ENCODE peak calls at places on chromosomes 1 and 21, in seven cellular contexts. One of them, this sample, is unnamed.

GRCh38 chr21:28018741-28019669 is 973.7 kb downstream of the LTN1 start:
- DNase-seq in H9: peak
- DNase-seq in uterus: no peak
- DNase-seq in progenitor cell of endocrine pancreas: no peak
- DNase-seq in RWPE2: no peak
- DNase-seq in cardiac muscle cell: peak
- DNase-seq in transverse colon: no peak
- DNase-seq in this sample: no peak

GRCh38 chr1:158019177-158019868 is 25.9 kb downstream of the KIRREL1 start:
- DNase-seq in H9: peak
- DNase-seq in uterus: peak
- DNase-seq in progenitor cell of endocrine pancreas: no peak
- DNase-seq in RWPE2: peak
- DNase-seq in cardiac muscle cell: peak
- DNase-seq in transverse colon: peak
- DNase-seq in this sample: no peak

GRCh38 chr1:225897595-225898514 is 8.9 kb upstream of the LEFTY1 start:
- DNase-seq in H9: no peak
- DNase-seq in uterus: no peak
- DNase-seq in progenitor cell of endocrine pancreas: no peak
- DNase-seq in RWPE2: no peak
- DNase-seq in cardiac muscle cell: no peak
- DNase-seq in transverse colon: peak
- DNase-seq in this sample: no peak

GRCh38 chr1:10388387-10388715 is 10.5 kb upstream of the PGD start:
- DNase-seq in H9: no peak
- DNase-seq in uterus: no peak
- DNase-seq in progenitor cell of endocrine pancreas: no peak
- DNase-seq in RWPE2: no peak
- DNase-seq in cardiac muscle cell: no peak
- DNase-seq in transverse colon: no peak
- DNase-seq in this sample: no peak

GRCh38 chr21:26194326-26194725 is 23.8 kb upstream of the APP start:
- DNase-seq in H9: no peak
- DNase-seq in uterus: no peak
- DNase-seq in progenitor cell of endocrine pancreas: no peak
- DNase-seq in RWPE2: no peak
- DNase-seq in cardiac muscle cell: no peak
- DNase-seq in transverse colon: no peak
- DNase-seq in this sample: no peak

GRCh38 chr1:160488347-160489058 is 34.6 kb downstream of the SLAMF6 start:
- DNase-seq in H9: no peak
- DNase-seq in uterus: no peak
- DNase-seq in progenitor cell of endocrine pancreas: no peak
- DNase-seq in RWPE2: no peak
- DNase-seq in cardiac muscle cell: no peak
- DNase-seq in transverse colon: no peak
- DNase-seq in this sample: no peak

GRCh38 chr21:45302082-45303061 is 14.7 kb upstream of the POFUT2 start:
- DNase-seq in H9: no peak
- DNase-seq in uterus: peak
- DNase-seq in progenitor cell of endocrine pancreas: no peak
- DNase-seq in RWPE2: peak
- DNase-seq in cardiac muscle cell: peak
- DNase-seq in transverse colon: peak
- DNase-seq in this sample: peak

GRCh38 chr1:116760487-116760886 is 6.3 kb downstream of the CD2 start:
- DNase-seq in H9: no peak
- DNase-seq in uterus: no peak
- DNase-seq in progenitor cell of endocrine pancreas: no peak
- DNase-seq in RWPE2: no peak
- DNase-seq in cardiac muscle cell: no peak
- DNase-seq in transverse colon: no peak
- DNase-seq in this sample: no peak

GRCh38 chr1:116871772-116872146 is 38.0 kb upstream of the PTGFRN start:
- DNase-seq in H9: no peak
- DNase-seq in uterus: no peak
- DNase-seq in progenitor cell of endocrine pancreas: no peak
- DNase-seq in RWPE2: no peak
- DNase-seq in cardiac muscle cell: peak
- DNase-seq in transverse colon: no peak
- DNase-seq in this sample: no peak

GRCh38 chr1:211247921-211248320 is 11.2 kb upstream of the RCOR3 start:
- DNase-seq in H9: no peak
- DNase-seq in uterus: no peak
- DNase-seq in progenitor cell of endocrine pancreas: no peak
- DNase-seq in RWPE2: no peak
- DNase-seq in cardiac muscle cell: peak
- DNase-seq in transverse colon: no peak
- DNase-seq in this sample: no peak

DNA sequence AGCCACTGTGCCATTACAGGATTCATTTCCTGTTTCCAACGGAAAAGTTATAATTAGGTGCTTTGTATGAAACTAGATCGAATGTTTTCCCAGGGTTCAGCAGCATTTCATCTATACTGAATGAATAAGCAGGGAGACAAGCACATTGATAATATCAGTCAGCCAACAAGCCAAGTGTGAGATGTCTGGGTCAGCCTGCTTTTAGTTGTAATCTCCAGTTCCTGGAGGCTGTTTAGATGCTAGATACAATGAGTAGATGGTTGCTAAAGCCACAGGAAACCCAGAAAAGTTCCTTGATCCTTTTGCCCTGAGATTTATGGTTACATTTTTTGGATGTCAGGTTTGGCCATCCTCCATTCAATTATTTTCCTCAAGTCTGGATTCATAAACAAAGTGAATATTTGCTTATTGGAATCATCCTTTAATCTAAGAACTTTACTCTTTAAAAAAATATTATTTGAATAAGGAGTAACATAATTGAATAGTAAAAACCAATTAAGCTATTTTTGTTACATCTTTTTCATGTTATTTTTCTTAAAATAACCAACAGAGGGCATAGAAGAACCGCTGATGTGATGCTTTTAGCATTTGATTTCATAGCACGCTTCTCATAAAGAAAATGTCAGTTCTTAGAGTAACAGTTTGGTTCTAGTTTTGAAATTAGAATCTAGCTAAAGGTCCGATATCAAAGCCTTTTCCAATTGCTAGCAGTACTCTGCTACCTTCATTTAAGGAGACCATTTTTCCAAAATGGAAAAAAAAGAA is 76.6 kb downstream of the HSPA13 start:
- DNase-seq in H9: no peak
- DNase-seq in uterus: no peak
- DNase-seq in progenitor cell of endocrine pancreas: no peak
- DNase-seq in RWPE2: no peak
- DNase-seq in cardiac muscle cell: peak
- DNase-seq in transverse colon: no peak
- DNase-seq in this sample: no peak
- TF ChIP-seq CTCF in H9: peak
- TF ChIP-seq CTCF in uterus: peak
- TF ChIP-seq CTCF in progenitor cell of endocrine pancreas: no peak
- TF ChIP-seq CTCF in RWPE2: peak
- TF ChIP-seq CTCF in cardiac muscle cell: peak
- TF ChIP-seq CTCF in transverse colon: no peak
- TF ChIP-seq CTCF in this sample: no peak

GRCh38 chr1:210237981-210238380 is 5.4 kb downstream of the SERTAD4 start:
- DNase-seq in H9: no peak
- DNase-seq in uterus: no peak
- DNase-seq in progenitor cell of endocrine pancreas: no peak
- DNase-seq in RWPE2: no peak
- DNase-seq in cardiac muscle cell: no peak
- DNase-seq in transverse colon: no peak
- DNase-seq in this sample: no peak

GRCh38 chr1:210241121-210241520 is 8.5 kb downstream of the SERTAD4 start:
- DNase-seq in H9: no peak
- DNase-seq in uterus: no peak
- DNase-seq in progenitor cell of endocrine pancreas: no peak
- DNase-seq in RWPE2: no peak
- DNase-seq in cardiac muscle cell: no peak
- DNase-seq in transverse colon: no peak
- DNase-seq in this sample: no peak

GRCh38 chr1:210237514-210237913 is 4.9 kb downstream of the SERTAD4 start:
- DNase-seq in H9: no peak
- DNase-seq in uterus: no peak
- DNase-seq in progenitor cell of endocrine pancreas: no peak
- DNase-seq in RWPE2: no peak
- DNase-seq in cardiac muscle cell: peak
- DNase-seq in transverse colon: no peak
- DNase-seq in this sample: no peak

GRCh38 chr1:210236840-210237409 is 4.3 kb downstream of the SERTAD4 start:
- DNase-seq in H9: no peak
- DNase-seq in uterus: peak
- DNase-seq in progenitor cell of endocrine pancreas: no peak
- DNase-seq in RWPE2: no peak
- DNase-seq in cardiac muscle cell: peak
- DNase-seq in transverse colon: peak
- DNase-seq in this sample: no peak

DNA sequence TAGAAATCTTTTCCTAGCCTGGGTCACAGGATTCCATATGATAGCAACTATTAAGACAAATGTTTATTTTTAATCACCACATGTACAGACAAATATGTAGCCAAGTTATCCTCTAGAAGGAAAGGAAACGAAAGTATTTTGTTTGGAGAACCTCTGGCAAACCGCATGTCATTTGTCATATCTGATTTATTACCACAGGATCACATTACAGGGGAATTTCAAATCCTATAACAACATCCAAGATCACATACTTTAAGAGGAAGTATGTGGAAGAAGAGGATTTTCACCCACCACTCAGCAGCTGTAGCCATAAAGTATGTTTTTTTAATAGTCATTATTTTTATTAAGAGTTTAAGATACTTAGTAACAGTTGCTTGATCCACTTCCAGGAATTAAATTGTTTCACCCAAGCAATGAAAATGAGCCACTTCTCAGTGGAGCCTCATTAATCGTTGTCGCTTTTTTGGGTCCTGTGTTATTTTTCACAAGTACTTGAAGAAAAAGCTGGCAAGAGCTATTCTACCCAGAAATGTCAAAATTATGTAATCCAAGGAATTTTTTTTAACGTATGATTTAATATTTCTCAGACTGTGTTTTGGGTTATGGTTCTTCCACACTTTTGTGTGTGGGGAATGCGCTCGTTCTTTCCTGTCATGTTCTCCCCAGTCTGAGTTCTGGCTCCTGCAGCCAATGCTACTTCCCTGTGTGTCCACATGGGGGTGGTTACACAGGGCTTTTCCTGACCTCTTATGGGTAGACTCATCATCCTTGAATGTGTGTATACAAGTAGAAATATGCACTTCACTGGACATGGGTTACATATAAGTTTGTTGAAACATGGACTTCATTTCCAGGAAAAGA is 6.9 kb downstream of the SERTAD4 start:
- DNase-seq in H9: no peak
- DNase-seq in uterus: peak
- DNase-seq in progenitor cell of endocrine pancreas: no peak
- DNase-seq in RWPE2: no peak
- DNase-seq in cardiac muscle cell: peak
- DNase-seq in transverse colon: no peak
- DNase-seq in this sample: no peak
- TF ChIP-seq CTCF in H9: peak
- TF ChIP-seq CTCF in uterus: peak
- TF ChIP-seq CTCF in progenitor cell of endocrine pancreas: peak
- TF ChIP-seq CTCF in RWPE2: peak
- TF ChIP-seq CTCF in cardiac muscle cell: peak
- TF ChIP-seq CTCF in transverse colon: peak
- TF ChIP-seq CTCF in this sample: no peak

GRCh38 chr1:24847995-24848857 is 81.8 kb downstream of the RUNX3 start:
- DNase-seq in H9: peak
- DNase-seq in uterus: peak
- DNase-seq in progenitor cell of endocrine pancreas: peak
- DNase-seq in RWPE2: peak
- DNase-seq in cardiac muscle cell: peak
- DNase-seq in transverse colon: peak
- DNase-seq in this sample: peak

GRCh38 chr1:24850353-24850905 is 79.6 kb downstream of the RUNX3 start:
- DNase-seq in H9: no peak
- DNase-seq in uterus: no peak
- DNase-seq in progenitor cell of endocrine pancreas: no peak
- DNase-seq in RWPE2: no peak
- DNase-seq in cardiac muscle cell: peak
- DNase-seq in transverse colon: no peak
- DNase-seq in this sample: no peak

GRCh38 chr1:24853656-24854055 is 76.4 kb downstream of the RUNX3 start:
- DNase-seq in H9: no peak
- DNase-seq in uterus: no peak
- DNase-seq in progenitor cell of endocrine pancreas: no peak
- DNase-seq in RWPE2: no peak
- DNase-seq in cardiac muscle cell: no peak
- DNase-seq in transverse colon: no peak
- DNase-seq in this sample: no peak

GRCh38 chr1:24855474-24855873 is 74.6 kb downstream of the RUNX3 start:
- DNase-seq in H9: no peak
- DNase-seq in uterus: no peak
- DNase-seq in progenitor cell of endocrine pancreas: no peak
- DNase-seq in RWPE2: no peak
- DNase-seq in cardiac muscle cell: no peak
- DNase-seq in transverse colon: no peak
- DNase-seq in this sample: no peak

DNA sequence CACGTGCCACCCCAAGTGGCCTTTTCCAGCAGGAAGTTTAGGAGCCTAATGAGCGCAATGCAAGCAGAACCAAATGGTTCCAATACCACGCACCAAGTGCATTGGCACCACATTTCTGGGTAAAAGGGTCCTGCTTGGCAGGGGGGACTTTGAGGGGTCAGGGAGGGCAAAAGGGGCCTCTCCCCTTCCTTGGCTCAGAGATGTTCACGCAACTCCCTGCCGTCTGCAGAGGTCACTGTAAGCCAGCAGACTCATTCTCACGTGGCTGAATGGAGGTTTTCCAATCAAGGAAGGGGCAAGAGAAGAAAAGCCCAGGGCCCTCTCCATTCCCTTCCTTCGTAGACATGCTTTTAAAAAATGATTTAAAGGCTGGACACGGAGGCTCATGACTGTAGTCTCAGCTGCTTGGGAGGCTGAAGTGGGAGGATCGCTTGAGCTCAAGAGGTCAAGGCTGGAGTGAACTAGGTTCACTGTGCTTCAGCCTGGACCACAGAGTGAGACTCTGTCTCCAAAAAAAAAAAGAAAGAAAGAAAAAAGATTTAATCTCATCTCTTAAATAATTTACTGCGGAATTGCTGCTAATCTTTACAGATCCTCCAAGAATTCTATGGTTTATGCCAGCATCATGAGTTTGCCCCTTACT is 80.3 kb downstream of the RUNX3 start:
- DNase-seq in H9: peak
- DNase-seq in uterus: no peak
- DNase-seq in progenitor cell of endocrine pancreas: no peak
- DNase-seq in RWPE2: no peak
- DNase-seq in cardiac muscle cell: peak
- DNase-seq in transverse colon: peak
- DNase-seq in this sample: no peak
- TF ChIP-seq CTCF in H9: peak
- TF ChIP-seq CTCF in uterus: no peak
- TF ChIP-seq CTCF in progenitor cell of endocrine pancreas: peak
- TF ChIP-seq CTCF in RWPE2: peak
- TF ChIP-seq CTCF in cardiac muscle cell: peak
- TF ChIP-seq CTCF in transverse colon: no peak
- TF ChIP-seq CTCF in this sample: no peak

GRCh38 chr21:46661211-46661625 is 25.7 kb downstream of the PRMT2 start:
- DNase-seq in H9: peak
- DNase-seq in uterus: peak
- DNase-seq in progenitor cell of endocrine pancreas: no peak
- DNase-seq in RWPE2: no peak
- DNase-seq in cardiac muscle cell: peak
- DNase-seq in transverse colon: peak
- DNase-seq in this sample: peak
- TF ChIP-seq CTCF in H9: peak
- TF ChIP-seq CTCF in uterus: peak
- TF ChIP-seq CTCF in progenitor cell of endocrine pancreas: peak
- TF ChIP-seq CTCF in RWPE2: peak
- TF ChIP-seq CTCF in cardiac muscle cell: peak
- TF ChIP-seq CTCF in transverse colon: peak
- TF ChIP-seq CTCF in this sample: peak

This sample was measured in natural killer cell.